ENCODE peak calls at places on chromosome 22, in five cellular contexts. R is spleen, X is transverse colon, U is Panc1, H is HCT116. O is an unnamed sample.

GRCh38 chr22:42720263-42721044 is at the start of gene A4GALT:
- DNase-seq in R (peak), X (no peak), U (no peak), H (no peak), O (no peak)

GRCh38 chr22:19820880-19821522 is 33.7 kb downstream of the GNB1L start:
- DNase-seq in R (peak), X (no peak), U (no peak), H (no peak), O (no peak)

GRCh38 chr22:46370584-46371373 is 35.3 kb downstream of the TRMU start:
- DNase-seq in R (no peak), X (no peak), U (no peak), H (no peak), O (no peak)

GRCh38 chr22:49753961-49754673 is 73.6 kb downstream of the BRD1 start:
- DNase-seq in R (no peak), X (no peak), U (no peak), H (no peak), O (no peak)

GRCh38 chr22:17451251-17451765 is 82.0 kb downstream of the CECR2 start:
- DNase-seq in R (no peak), X (no peak), U (no peak), H (no peak), O (no peak)

GRCh38 chr22:43142881-43143562 is at the start of gene MCAT:
- DNase-seq in R (peak), X (peak), U (no peak), H (no peak), O (peak)

GRCh38 chr22:19041403-19042074 is 80.7 kb downstream of the DGCR2 start:
- DNase-seq in R (peak), X (no peak), U (no peak), H (no peak), O (no peak)

GRCh38 chr22:17569971-17570511 is 6.7 kb downstream of the SLC25A18 start:
- DNase-seq in R (no peak), X (no peak), U (no peak), H (no peak), O (no peak)

GRCh38 chr22:25744694-25745093 is 2.7 kb downstream of the MYO18B start:
- DNase-seq in R (no peak), X (no peak), U (no peak), H (no peak), O (no peak)

GRCh38 chr22:46308283-46308988 is 11.8 kb downstream of the GTSE1 start:
- DNase-seq in R (peak), X (no peak), U (no peak), H (no peak), O (no peak)

GRCh38 chr22:23856721-23857605 is 712 bp upstream of the SLC2A11 start:
- DNase-seq in R (peak), X (peak), U (no peak), H (no peak), O (peak)

GRCh38 chr22:21634081-21634480 is 1.5 kb downstream of the CCDC116 start:
- DNase-seq in R (no peak), X (no peak), U (no peak), H (no peak), O (no peak)

GRCh38 chr22:50583294-50583865 is 731 bp upstream of the CHKB start:
- DNase-seq in R (peak), X (no peak), U (no peak), H (no peak), O (no peak)

GRCh38 chr22:19448076-19448607 is 631 bp upstream of the C22orf39 start:
- DNase-seq in R (no peak), X (peak), U (no peak), H (no peak), O (peak)

GRCh38 chr22:20283674-20284066 is 15.6 kb upstream of the RTN4R start:
- DNase-seq in R (no peak), X (no peak), U (no peak), H (no peak), O (no peak)

GRCh38 chr22:46219650-46220049 is 30.4 kb downstream of the CDPF1 start:
- DNase-seq in R (no peak), X (no peak), U (no peak), H (no peak), O (no peak)

GRCh38 chr22:18954941-18955571 is 19.0 kb upstream of the PRODH start:
- DNase-seq in R (peak), X (no peak), U (no peak), H (no peak), O (no peak)

GRCh38 chr22:47110817-47111443 is 348.5 kb downstream of the TBC1D22A start:
- DNase-seq in R (no peak), X (no peak), U (no peak), H (no peak), O (no peak)

GRCh38 chr22:34993548-34993947 is 72.4 kb upstream of the ISX start:
- DNase-seq in R (no peak), X (no peak), U (no peak), H (no peak), O (no peak)

GRCh38 chr22:47082505-47082904 is 320.1 kb downstream of the TBC1D22A start:
- DNase-seq in R (no peak), X (no peak), U (no peak), H (no peak), O (no peak)

GRCh38 chr22:24099661-24100060 is 81.6 kb upstream of the SUSD2 start:
- DNase-seq in R (peak), X (no peak), U (no peak), H (no peak), O (no peak)

GRCh38 chr22:49863936-49864335 is 10.3 kb downstream of the ZBED4 start:
- DNase-seq in R (no peak), X (peak), U (no peak), H (no peak), O (no peak)

GRCh38 chr22:46047841-46048595 is 71.1 kb upstream of the WNT7B start:
- DNase-seq in R (peak), X (peak), U (no peak), H (no peak), O (no peak)

GRCh38 chr22:19429950-19430889 is 1.3 kb downstream of the HIRA start:
- DNase-seq in R (no peak), X (peak), U (no peak), H (no peak), O (no peak)

GRCh38 chr22:43388420-43388851 is 23.4 kb upstream of the MPPED1 start:
- DNase-seq in R (peak), X (peak), U (no peak), H (peak), O (peak)

GRCh38 chr22:26552466-26552865 is 37.5 kb downstream of the TPST2 start:
- DNase-seq in R (no peak), X (no peak), U (no peak), H (no peak), O (no peak)

GRCh38 chr22:19750666-19751490 is 9.7 kb upstream of the TBX1 start:
- DNase-seq in R (no peak), X (no peak), U (no peak), H (no peak), O (no peak)

GRCh38 chr22:19863571-19863970 is 8.9 kb upstream of the GNB1L start:
- DNase-seq in R (no peak), X (no peak), U (no peak), H (no peak), O (no peak)

GRCh38 chr22:36340621-36341020 is 47.1 kb downstream of the MYH9 start:
- DNase-seq in R (no peak), X (no peak), U (no peak), H (no peak), O (no peak)

GRCh38 chr22:36343070-36343719 is 44.6 kb downstream of the MYH9 start:
- DNase-seq in R (no peak), X (no peak), U (no peak), H (no peak), O (no peak)

GRCh38 chr22:36341640-36342041 is 46.1 kb downstream of the MYH9 start:
- DNase-seq in R (no peak), X (no peak), U (no peak), H (no peak), O (no peak)

GRCh38 chr22:36344106-36344827 is 43.5 kb downstream of the MYH9 start:
- DNase-seq in R (no peak), X (no peak), U (no peak), H (no peak), O (no peak)

DNA sequence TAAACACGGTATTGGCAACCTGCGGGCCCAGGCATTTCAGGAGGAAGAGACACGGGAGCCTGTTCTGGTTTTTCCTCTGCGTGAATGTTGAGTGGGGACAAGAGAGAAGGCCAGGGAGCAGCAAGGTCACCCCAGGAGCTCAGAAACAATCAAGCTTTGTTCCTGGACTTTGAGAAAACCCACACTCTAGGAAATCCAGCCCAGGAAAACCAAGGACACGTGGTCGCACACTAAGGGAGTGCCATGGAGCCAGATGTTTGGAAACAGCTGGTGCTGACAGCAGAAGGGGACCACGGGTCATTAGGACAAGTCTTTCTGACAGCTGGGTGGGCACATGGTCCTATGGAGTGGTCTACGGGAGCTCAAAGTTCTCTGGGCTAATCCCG is 44.1 kb downstream of the MYH9 start:
- DNase-seq in R (no peak), X (no peak), U (no peak), H (no peak), O (peak)
- TF ChIP-seq POLR2AphosphoS5 in R (peak), X (no peak), U (no peak), H (no peak), O (peak)

GRCh38 chr22:22670076-22670795 is 25.8 kb downstream of the GGTLC2 start:
- DNase-seq in R (no peak), X (no peak), U (no peak), H (no peak), O (no peak)
- TF ChIP-seq POLR2AphosphoS5 in R (no peak), X (no peak), U (no peak), H (no peak), O (no peak)

GRCh38 chr22:48319321-48320047 is 1508.2 kb downstream of the BRD1 start:
- DNase-seq in R (peak), X (no peak), U (no peak), H (no peak), O (no peak)
- TF ChIP-seq POLR2AphosphoS5 in R (no peak), X (no peak), U (no peak), H (no peak), O (no peak)

GRCh38 chr22:29670615-29671014 is 49.2 kb upstream of the CABP7 start:
- DNase-seq in R (no peak), X (no peak), U (no peak), H (no peak), O (no peak)
- TF ChIP-seq POLR2AphosphoS5 in R (no peak), X (no peak), U (no peak), H (no peak), O (no peak)

DNA sequence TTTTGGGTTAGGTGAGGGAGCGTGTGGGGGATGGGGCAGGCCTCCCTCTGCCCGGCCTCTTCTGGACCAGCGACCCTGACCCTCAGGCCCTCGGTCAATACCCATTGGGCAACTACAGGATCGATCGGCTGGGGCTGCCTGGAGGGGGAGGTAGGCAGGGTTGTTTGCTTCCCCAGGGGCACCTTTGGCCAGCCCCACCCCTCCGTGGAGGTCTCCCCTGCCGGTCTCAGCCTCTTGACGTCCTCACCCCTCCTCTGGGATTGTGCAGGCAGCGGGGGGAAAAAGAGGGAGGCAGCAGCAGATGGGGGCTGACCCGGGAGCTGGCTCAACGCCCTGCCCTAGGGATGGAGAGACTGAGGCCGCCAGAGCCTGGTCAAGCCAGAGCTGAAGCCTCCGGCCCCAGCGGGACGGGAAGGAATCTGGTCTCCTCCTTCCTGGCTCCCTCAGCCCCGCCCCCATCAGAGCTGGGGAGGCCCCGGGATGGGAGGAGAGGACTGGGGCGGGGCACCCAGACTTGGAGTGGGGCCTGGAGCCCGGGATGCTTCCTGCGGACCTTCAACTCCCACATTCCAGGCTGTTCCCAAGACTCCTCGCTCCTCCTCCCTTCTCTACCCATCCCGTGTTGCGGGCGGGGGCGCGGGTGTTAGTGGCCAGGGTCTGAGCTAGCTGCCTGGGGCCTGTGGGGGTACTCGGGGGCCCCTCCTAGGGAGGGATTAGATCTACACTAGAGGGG is 14.4 kb upstream of the CDC42EP1 start:
- DNase-seq in R (peak), X (peak), U (no peak), H (no peak), O (peak)
- TF ChIP-seq POLR2AphosphoS5 in R (no peak), X (peak), U (no peak), H (peak), O (peak)

DNA sequence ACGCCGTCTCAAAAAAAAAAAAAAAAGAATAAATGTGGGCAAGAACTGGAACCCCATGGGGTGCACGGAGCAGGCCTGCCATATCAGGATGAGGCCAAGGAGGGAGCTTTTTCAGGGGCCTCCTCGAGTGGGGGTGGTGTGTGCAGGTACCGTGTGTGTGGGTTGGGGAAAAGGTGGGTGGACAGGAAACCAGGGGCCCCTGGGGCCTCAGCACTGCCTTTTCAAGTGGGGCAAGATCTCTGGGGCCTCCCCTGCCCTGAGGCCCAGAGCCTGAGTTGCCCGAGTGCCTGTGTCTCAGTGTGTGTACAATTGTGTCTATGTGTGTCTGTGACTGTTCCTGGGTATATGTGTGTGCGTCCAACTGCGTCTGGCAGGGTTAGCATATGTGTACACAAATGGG is 23.8 kb downstream of the TEF start:
- DNase-seq in R (peak), X (no peak), U (no peak), H (no peak), O (no peak)
- TF ChIP-seq POLR2AphosphoS5 in R (no peak), X (no peak), U (no peak), H (no peak), O (no peak)

GRCh38 chr22:39254789-39255298 is 10.1 kb upstream of the PDGFB start:
- DNase-seq in R (no peak), X (no peak), U (no peak), H (no peak), O (no peak)
- TF ChIP-seq POLR2AphosphoS5 in R (no peak), X (no peak), U (no peak), H (peak), O (no peak)

DNA sequence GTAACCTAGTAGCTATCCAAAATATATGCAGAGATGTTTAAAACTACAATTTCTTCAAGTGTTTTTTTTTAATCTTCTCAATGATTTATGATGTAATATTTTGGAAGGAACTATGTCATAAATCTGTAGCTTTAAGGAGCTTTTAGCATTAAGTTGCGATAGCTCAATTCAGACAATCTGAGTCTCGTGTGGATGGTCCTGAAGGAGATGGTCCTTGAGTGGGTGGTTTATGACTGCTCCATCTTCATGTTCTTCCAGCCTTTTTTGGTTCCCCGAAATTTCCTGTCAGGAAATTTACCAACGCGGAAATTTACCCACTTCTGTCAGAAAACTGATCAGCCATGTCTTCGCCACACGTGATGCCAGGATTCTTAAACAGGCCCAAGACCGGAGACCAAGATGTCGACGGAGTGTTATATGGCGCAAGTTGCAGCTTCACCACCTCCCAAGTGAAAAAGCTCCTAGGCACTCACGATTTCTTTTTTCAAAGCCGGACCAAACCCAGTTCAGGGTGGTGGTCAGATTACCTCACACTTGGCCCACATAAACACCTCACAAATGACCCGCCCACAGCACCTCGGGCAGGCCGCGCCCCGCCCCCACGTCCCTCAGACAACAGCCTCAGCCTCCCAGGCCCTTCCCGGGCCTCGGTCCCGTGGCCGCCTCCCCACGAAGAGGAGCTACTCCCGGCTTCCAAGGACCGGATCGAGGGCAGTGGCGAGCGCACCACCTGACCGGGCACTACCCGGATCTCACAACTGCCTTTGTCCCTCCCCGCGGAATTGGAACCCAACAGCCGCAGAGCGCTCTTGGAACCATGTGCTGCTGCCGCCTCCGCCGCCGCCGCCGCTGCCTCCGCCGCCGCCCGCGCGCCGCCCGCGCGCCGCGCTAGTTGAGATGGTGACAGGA is at the start of gene MORC2:
- DNase-seq in R (no peak), X (peak), U (no peak), H (no peak), O (peak)
- TF ChIP-seq POLR2AphosphoS5 in R (no peak), X (no peak), U (no peak), H (no peak), O (no peak)

GRCh38 chr22:27717094-27717493 is 84.5 kb downstream of the MN1 start:
- DNase-seq in R (peak), X (no peak), U (no peak), H (no peak), O (no peak)

GRCh38 chr22:27719535-27720227 is 81.9 kb downstream of the MN1 start:
- DNase-seq in R (peak), X (no peak), U (no peak), H (no peak), O (peak)

GRCh38 chr22:27716074-27716473 is 85.5 kb downstream of the MN1 start:
- DNase-seq in R (peak), X (no peak), U (no peak), H (no peak), O (no peak)

GRCh38 chr22:27719033-27719341 is 82.6 kb downstream of the MN1 start:
- DNase-seq in R (peak), X (no peak), U (no peak), H (no peak), O (no peak)

GRCh38 chr22:27718186-27719032 is 83.1 kb downstream of the MN1 start:
- DNase-seq in R (peak), X (peak), U (peak), H (peak), O (peak)
- TF ChIP-seq POLR2AphosphoS5 in R (no peak), X (no peak), U (no peak), H (peak), O (peak)

DNA sequence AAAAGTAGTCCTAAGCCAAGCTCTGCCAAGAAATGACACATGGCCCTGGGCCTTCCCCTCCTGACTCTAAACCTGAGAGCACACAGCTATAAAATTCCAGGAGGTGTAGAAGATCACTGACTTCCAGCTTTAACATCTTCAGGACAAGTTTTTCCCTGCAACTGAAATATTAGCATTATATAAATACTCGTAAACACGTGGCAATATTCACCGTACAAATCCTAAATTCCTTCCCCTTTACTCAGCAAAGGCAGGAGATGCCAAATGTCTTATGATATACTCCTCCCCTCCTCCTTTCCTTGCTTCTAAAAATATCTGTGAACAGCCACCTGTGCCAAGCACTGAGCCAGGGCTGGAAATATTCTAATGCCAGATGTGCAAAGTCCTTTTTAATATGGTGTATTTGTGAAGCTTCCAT is 194.0 kb downstream of the LARGE1 start:
- DNase-seq in R (no peak), X (no peak), U (no peak), H (no peak), O (peak)
- TF ChIP-seq POLR2AphosphoS5 in R (no peak), X (peak), U (no peak), H (no peak), O (peak)

O was measured in prostate gland.